ENCODE peak calls at places on chromosomes 6 and 20, in ten cellular contexts. One of them, this sample, is unnamed.
A peak's percentile ranks its signal among the peaks of the same experiment; 100 is the strongest.

GRCh38 chr6:115896538-115897129 is 164.1 kb downstream of the FRK start:
- DNase-seq in AG10803: peak; percentile 37
- DNase-seq in breast epithelium: no peak
- DNase-seq in IMR-90: peak; percentile 29
- DNase-seq in WTC11: no peak
- DNase-seq in cardiac fibroblast: peak; percentile 56
- DNase-seq in NB4: peak; percentile 42
- DNase-seq in cardiac muscle cell: peak; percentile 57
- DNase-seq in A549: peak; percentile 8
- DNase-seq in heart right ventricle: no peak
- DNase-seq in this sample: no peak

GRCh38 chr20:19937651-19938420 is 79.3 kb upstream of the NAA20 start:
- DNase-seq in AG10803: no peak
- DNase-seq in breast epithelium: no peak
- DNase-seq in IMR-90: no peak
- DNase-seq in WTC11: no peak
- DNase-seq in cardiac fibroblast: no peak
- DNase-seq in NB4: peak; percentile 61
- DNase-seq in cardiac muscle cell: no peak
- DNase-seq in A549: no peak
- DNase-seq in heart right ventricle: no peak
- DNase-seq in this sample: no peak

GRCh38 chr6:108651781-108652227 is 91.1 kb downstream of the FOXO3 start:
- DNase-seq in AG10803: peak; percentile 94
- DNase-seq in breast epithelium: peak; percentile 75
- DNase-seq in IMR-90: peak; percentile 92
- DNase-seq in WTC11: no peak
- DNase-seq in cardiac fibroblast: peak; percentile 87
- DNase-seq in NB4: no peak
- DNase-seq in cardiac muscle cell: peak; percentile 79
- DNase-seq in A549: no peak
- DNase-seq in heart right ventricle: peak; percentile 55
- DNase-seq in this sample: no peak

GRCh38 chr20:33373735-33374605 is 27.3 kb downstream of the CDK5RAP1 start:
- DNase-seq in AG10803: peak; percentile 73
- DNase-seq in breast epithelium: peak; percentile 40
- DNase-seq in IMR-90: peak; percentile 94
- DNase-seq in WTC11: no peak
- DNase-seq in cardiac fibroblast: peak; percentile 77
- DNase-seq in NB4: no peak
- DNase-seq in cardiac muscle cell: peak; percentile 2
- DNase-seq in A549: peak; percentile 93
- DNase-seq in heart right ventricle: no peak
- DNase-seq in this sample: no peak

GRCh38 chr20:59019217-59019616 is at the start of gene TUBB1:
- DNase-seq in AG10803: no peak
- DNase-seq in breast epithelium: no peak
- DNase-seq in IMR-90: no peak
- DNase-seq in WTC11: no peak
- DNase-seq in cardiac fibroblast: no peak
- DNase-seq in NB4: no peak
- DNase-seq in cardiac muscle cell: no peak
- DNase-seq in A549: no peak
- DNase-seq in heart right ventricle: no peak
- DNase-seq in this sample: no peak

GRCh38 chr6:73079978-73080377 is 145.3 kb downstream of the KHDC1L start:
- DNase-seq in AG10803: peak; percentile 16
- DNase-seq in breast epithelium: no peak
- DNase-seq in IMR-90: peak; percentile 43
- DNase-seq in WTC11: no peak
- DNase-seq in cardiac fibroblast: peak; percentile 35
- DNase-seq in NB4: no peak
- DNase-seq in cardiac muscle cell: no peak
- DNase-seq in A549: no peak
- DNase-seq in heart right ventricle: no peak
- DNase-seq in this sample: no peak

GRCh38 chr6:55131616-55132015 is 42.7 kb upstream of the HCRTR2 start:
- DNase-seq in AG10803: no peak
- DNase-seq in breast epithelium: no peak
- DNase-seq in IMR-90: peak; percentile 19
- DNase-seq in WTC11: no peak
- DNase-seq in cardiac fibroblast: no peak
- DNase-seq in NB4: no peak
- DNase-seq in cardiac muscle cell: no peak
- DNase-seq in A549: no peak
- DNase-seq in heart right ventricle: no peak
- DNase-seq in this sample: no peak

GRCh38 chr6:56359201-56359899 is 112.0 kb upstream of the COL21A1 start:
- DNase-seq in AG10803: peak; percentile 72
- DNase-seq in breast epithelium: peak; percentile 49
- DNase-seq in IMR-90: peak; percentile 79
- DNase-seq in WTC11: peak; percentile 69
- DNase-seq in cardiac fibroblast: peak; percentile 87
- DNase-seq in NB4: peak; percentile 76
- DNase-seq in cardiac muscle cell: peak; percentile 84
- DNase-seq in A549: peak; percentile 47
- DNase-seq in heart right ventricle: peak; percentile 73
- DNase-seq in this sample: no peak

GRCh38 chr20:1926237-1926636 is 31.0 kb downstream of the SIRPA start:
- DNase-seq in AG10803: no peak
- DNase-seq in breast epithelium: no peak
- DNase-seq in IMR-90: no peak
- DNase-seq in WTC11: no peak
- DNase-seq in cardiac fibroblast: no peak
- DNase-seq in NB4: no peak
- DNase-seq in cardiac muscle cell: no peak
- DNase-seq in A549: no peak
- DNase-seq in heart right ventricle: no peak
- DNase-seq in this sample: no peak

GRCh38 chr6:96520039-96520850 is 1.4 kb upstream of the UFL1 start:
- DNase-seq in AG10803: no peak
- DNase-seq in breast epithelium: no peak
- DNase-seq in IMR-90: peak; percentile 35
- DNase-seq in WTC11: peak; percentile 11
- DNase-seq in cardiac fibroblast: peak; percentile 56
- DNase-seq in NB4: no peak
- DNase-seq in cardiac muscle cell: peak; percentile 49
- DNase-seq in A549: no peak
- DNase-seq in heart right ventricle: no peak
- DNase-seq in this sample: no peak

GRCh38 chr6:96520851-96521115 is 823 bp upstream of the UFL1 start:
- DNase-seq in AG10803: no peak
- DNase-seq in breast epithelium: no peak
- DNase-seq in IMR-90: no peak
- DNase-seq in WTC11: no peak
- DNase-seq in cardiac fibroblast: peak; percentile 18
- DNase-seq in NB4: peak; percentile 14
- DNase-seq in cardiac muscle cell: no peak
- DNase-seq in A549: no peak
- DNase-seq in heart right ventricle: no peak
- DNase-seq in this sample: no peak

GRCh38 chr6:96522469-96523009 is 933 bp downstream of the UFL1 start:
- DNase-seq in AG10803: peak; percentile 22
- DNase-seq in breast epithelium: no peak
- DNase-seq in IMR-90: peak; percentile 14
- DNase-seq in WTC11: no peak
- DNase-seq in cardiac fibroblast: peak; percentile 29
- DNase-seq in NB4: peak; percentile 54
- DNase-seq in cardiac muscle cell: peak; percentile 22
- DNase-seq in A549: no peak
- DNase-seq in heart right ventricle: no peak
- DNase-seq in this sample: no peak

GRCh38 chr6:96521267-96521624 is 360 bp upstream of the UFL1 start:
- DNase-seq in AG10803: no peak
- DNase-seq in breast epithelium: no peak
- DNase-seq in IMR-90: no peak
- DNase-seq in WTC11: no peak
- DNase-seq in cardiac fibroblast: no peak
- DNase-seq in NB4: no peak
- DNase-seq in cardiac muscle cell: no peak
- DNase-seq in A549: no peak
- DNase-seq in heart right ventricle: no peak
- DNase-seq in this sample: no peak

GRCh38 chr6:96521625-96522468 is at the start of gene UFL1:
- DNase-seq in AG10803: peak; percentile 91
- DNase-seq in breast epithelium: peak; percentile 89
- DNase-seq in IMR-90: peak; percentile 90
- DNase-seq in WTC11: peak; percentile 95
- DNase-seq in cardiac fibroblast: peak; percentile 92
- DNase-seq in NB4: peak; percentile 95
- DNase-seq in cardiac muscle cell: peak; percentile 95
- DNase-seq in A549: peak; percentile 35
- DNase-seq in heart right ventricle: peak; percentile 94
- DNase-seq in this sample: peak; percentile 94
- TF ChIP-seq CTCF in AG10803: peak; percentile 10
- TF ChIP-seq CTCF in breast epithelium: no peak
- TF ChIP-seq CTCF in IMR-90: no peak
- TF ChIP-seq CTCF in WTC11: no peak
- TF ChIP-seq CTCF in cardiac fibroblast: peak; percentile 1
- TF ChIP-seq CTCF in NB4: no peak
- TF ChIP-seq CTCF in cardiac muscle cell: no peak
- TF ChIP-seq CTCF in A549: no peak
- TF ChIP-seq CTCF in heart right ventricle: no peak
- TF ChIP-seq CTCF in this sample: peak; percentile 27

GRCh38 chr6:36856277-36856676 is 17.0 kb upstream of the CPNE5 start:
- DNase-seq in AG10803: no peak
- DNase-seq in breast epithelium: no peak
- DNase-seq in IMR-90: no peak
- DNase-seq in WTC11: no peak
- DNase-seq in cardiac fibroblast: no peak
- DNase-seq in NB4: no peak
- DNase-seq in cardiac muscle cell: no peak
- DNase-seq in A549: no peak
- DNase-seq in heart right ventricle: no peak
- DNase-seq in this sample: no peak

GRCh38 chr6:36857325-36857724 is 17.3 kb downstream of the PPIL1 start:
- DNase-seq in AG10803: no peak
- DNase-seq in breast epithelium: no peak
- DNase-seq in IMR-90: no peak
- DNase-seq in WTC11: no peak
- DNase-seq in cardiac fibroblast: no peak
- DNase-seq in NB4: no peak
- DNase-seq in cardiac muscle cell: no peak
- DNase-seq in A549: no peak
- DNase-seq in heart right ventricle: no peak
- DNase-seq in this sample: no peak

GRCh38 chr6:36858407-36858981 is 16.1 kb downstream of the PPIL1 start:
- DNase-seq in AG10803: peak; percentile 80
- DNase-seq in breast epithelium: peak; percentile 50
- DNase-seq in IMR-90: peak; percentile 77
- DNase-seq in WTC11: peak; percentile 71
- DNase-seq in cardiac fibroblast: peak; percentile 52
- DNase-seq in NB4: no peak
- DNase-seq in cardiac muscle cell: peak; percentile 90
- DNase-seq in A549: no peak
- DNase-seq in heart right ventricle: no peak
- DNase-seq in this sample: no peak

GRCh38 chr6:36853325-36853724 is 14.1 kb upstream of the CPNE5 start:
- DNase-seq in AG10803: peak; percentile 90
- DNase-seq in breast epithelium: peak; percentile 78
- DNase-seq in IMR-90: peak; percentile 90
- DNase-seq in WTC11: no peak
- DNase-seq in cardiac fibroblast: peak; percentile 97
- DNase-seq in NB4: peak; percentile 95
- DNase-seq in cardiac muscle cell: peak; percentile 94
- DNase-seq in A549: no peak
- DNase-seq in heart right ventricle: no peak
- DNase-seq in this sample: no peak

GRCh38 chr6:36855750-36856149 is 16.5 kb upstream of the CPNE5 start:
- DNase-seq in AG10803: no peak
- DNase-seq in breast epithelium: no peak
- DNase-seq in IMR-90: no peak
- DNase-seq in WTC11: no peak
- DNase-seq in cardiac fibroblast: no peak
- DNase-seq in NB4: no peak
- DNase-seq in cardiac muscle cell: no peak
- DNase-seq in A549: no peak
- DNase-seq in heart right ventricle: no peak
- DNase-seq in this sample: no peak
- TF ChIP-seq CTCF in AG10803: no peak
- TF ChIP-seq CTCF in breast epithelium: no peak
- TF ChIP-seq CTCF in IMR-90: no peak
- TF ChIP-seq CTCF in WTC11: no peak
- TF ChIP-seq CTCF in cardiac fibroblast: no peak
- TF ChIP-seq CTCF in NB4: no peak
- TF ChIP-seq CTCF in cardiac muscle cell: no peak
- TF ChIP-seq CTCF in A549: no peak
- TF ChIP-seq CTCF in heart right ventricle: no peak
- TF ChIP-seq CTCF in this sample: no peak

DNA sequence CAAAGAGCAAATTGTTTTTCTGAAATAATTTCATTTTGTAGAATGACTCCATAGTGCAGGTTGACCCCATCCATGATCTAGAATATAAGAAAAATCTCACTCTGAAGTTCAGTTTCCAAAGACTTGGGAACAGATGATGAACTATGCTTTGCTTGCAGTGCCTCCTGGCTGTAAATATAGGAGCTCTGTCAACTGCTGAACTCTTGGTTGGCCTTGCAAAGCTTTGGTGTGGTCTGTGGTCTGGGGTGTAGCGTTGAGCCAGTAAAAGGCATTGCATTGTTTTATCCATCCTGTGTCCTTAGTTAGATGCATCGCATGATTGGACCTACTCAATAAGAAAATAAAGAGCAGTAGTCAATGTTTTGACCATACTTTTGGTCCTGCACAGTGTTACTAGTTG is 104.0 kb downstream of the PLCB4 start:
- DNase-seq in AG10803: peak; percentile 72
- DNase-seq in breast epithelium: no peak
- DNase-seq in IMR-90: no peak
- DNase-seq in WTC11: no peak
- DNase-seq in cardiac fibroblast: peak; percentile 17
- DNase-seq in NB4: no peak
- DNase-seq in cardiac muscle cell: peak; percentile 13
- DNase-seq in A549: no peak
- DNase-seq in heart right ventricle: no peak
- DNase-seq in this sample: no peak
- TF ChIP-seq CTCF in AG10803: peak; percentile 44
- TF ChIP-seq CTCF in breast epithelium: no peak
- TF ChIP-seq CTCF in IMR-90: no peak
- TF ChIP-seq CTCF in WTC11: no peak
- TF ChIP-seq CTCF in cardiac fibroblast: peak; percentile 18
- TF ChIP-seq CTCF in NB4: no peak
- TF ChIP-seq CTCF in cardiac muscle cell: peak; percentile 16
- TF ChIP-seq CTCF in A549: no peak
- TF ChIP-seq CTCF in heart right ventricle: peak; percentile 20
- TF ChIP-seq CTCF in this sample: no peak

DNA sequence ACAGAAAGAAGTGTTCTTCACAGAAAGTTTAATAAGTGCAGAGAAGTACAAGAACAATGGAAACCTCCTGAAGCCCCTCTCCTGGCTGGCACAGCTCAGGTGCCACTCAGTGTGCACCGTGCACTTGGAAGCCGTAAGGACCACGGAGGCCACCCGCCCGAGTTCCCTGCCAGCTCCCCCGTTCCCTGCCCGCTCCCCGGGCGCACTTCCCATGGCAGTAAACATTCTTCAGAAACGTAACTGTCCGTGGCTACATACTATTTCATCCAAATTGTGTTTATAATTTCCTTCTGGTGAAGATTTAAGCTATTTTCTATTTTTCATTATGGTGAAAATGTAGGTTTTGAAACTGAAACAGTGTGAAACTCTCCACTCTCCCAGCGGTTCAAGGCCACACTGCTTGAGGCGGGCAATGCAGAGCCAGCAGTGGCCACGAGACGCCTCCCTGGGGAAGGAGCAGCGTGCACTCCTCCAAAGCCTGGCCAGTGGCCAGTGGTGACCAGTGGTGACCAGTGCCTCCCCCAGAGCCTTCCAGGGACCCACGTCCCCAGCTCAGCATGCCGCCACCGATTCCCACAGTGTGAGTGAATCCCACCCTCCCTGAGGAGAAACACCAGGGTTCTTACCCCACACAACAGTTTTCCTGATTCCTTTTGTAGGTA is 46.4 kb downstream of the TAF4 start:
- DNase-seq in AG10803: no peak
- DNase-seq in breast epithelium: no peak
- DNase-seq in IMR-90: no peak
- DNase-seq in WTC11: no peak
- DNase-seq in cardiac fibroblast: no peak
- DNase-seq in NB4: no peak
- DNase-seq in cardiac muscle cell: no peak
- DNase-seq in A549: no peak
- DNase-seq in heart right ventricle: no peak
- DNase-seq in this sample: no peak
- TF ChIP-seq CTCF in AG10803: no peak
- TF ChIP-seq CTCF in breast epithelium: no peak
- TF ChIP-seq CTCF in IMR-90: no peak
- TF ChIP-seq CTCF in WTC11: no peak
- TF ChIP-seq CTCF in cardiac fibroblast: no peak
- TF ChIP-seq CTCF in NB4: no peak
- TF ChIP-seq CTCF in cardiac muscle cell: no peak
- TF ChIP-seq CTCF in A549: no peak
- TF ChIP-seq CTCF in heart right ventricle: no peak
- TF ChIP-seq CTCF in this sample: no peak

This sample was measured in type B pancreatic cell.